ENCODE peak calls at places on chromosomes 5 and 9, in eight cellular contexts. One of them, this sample, is unnamed. For H3K4me1 and H3K9me3, the result is how much of the 10 kb centered on the place peaks cover.

GRCh38 chr5:140042551-140043507 is at the start of gene NRG2:
- DNase-seq in kidney: peak
- DNase-seq in Panc1: peak
- DNase-seq in small intestine: peak
- DNase-seq in neural progenitor cell: peak
- DNase-seq in heart left ventricle: peak
- DNase-seq in CD8-positive, alpha-beta memory T cell: peak
- DNase-seq in PC-9: peak
- DNase-seq in this sample: peak

GRCh38 chr5:122515709-122516431 is 203.8 kb downstream of the SNCAIP start:
- DNase-seq in kidney: no peak
- DNase-seq in Panc1: peak
- DNase-seq in small intestine: peak
- DNase-seq in neural progenitor cell: peak
- DNase-seq in heart left ventricle: peak
- DNase-seq in CD8-positive, alpha-beta memory T cell: no peak
- DNase-seq in PC-9: peak
- DNase-seq in this sample: peak

GRCh38 chr9:86639287-86639686 is 285.1 kb upstream of the TUT7 start:
- DNase-seq in kidney: no peak
- DNase-seq in Panc1: no peak
- DNase-seq in small intestine: no peak
- DNase-seq in neural progenitor cell: no peak
- DNase-seq in heart left ventricle: no peak
- DNase-seq in CD8-positive, alpha-beta memory T cell: no peak
- DNase-seq in PC-9: no peak
- DNase-seq in this sample: no peak

GRCh38 chr9:129142536-129142935 is 31.3 kb downstream of the PTPA start:
- DNase-seq in kidney: no peak
- DNase-seq in Panc1: no peak
- DNase-seq in small intestine: no peak
- DNase-seq in neural progenitor cell: no peak
- DNase-seq in heart left ventricle: no peak
- DNase-seq in CD8-positive, alpha-beta memory T cell: no peak
- DNase-seq in PC-9: no peak
- DNase-seq in this sample: no peak

GRCh38 chr9:18566125-18566524 is 92.2 kb downstream of the ADAMTSL1 start:
- DNase-seq in kidney: no peak
- DNase-seq in Panc1: peak
- DNase-seq in small intestine: no peak
- DNase-seq in neural progenitor cell: no peak
- DNase-seq in heart left ventricle: no peak
- DNase-seq in CD8-positive, alpha-beta memory T cell: no peak
- DNase-seq in PC-9: no peak
- DNase-seq in this sample: no peak

GRCh38 chr9:83538172-83538889 is at the start of gene FRMD3:
- DNase-seq in kidney: peak
- DNase-seq in Panc1: no peak
- DNase-seq in small intestine: peak
- DNase-seq in neural progenitor cell: peak
- DNase-seq in heart left ventricle: peak
- DNase-seq in CD8-positive, alpha-beta memory T cell: no peak
- DNase-seq in PC-9: peak
- DNase-seq in this sample: peak

GRCh38 chr5:139413963-139414362 is 10.1 kb upstream of the SPATA24 start:
- DNase-seq in kidney: no peak
- DNase-seq in Panc1: no peak
- DNase-seq in small intestine: peak
- DNase-seq in neural progenitor cell: no peak
- DNase-seq in heart left ventricle: no peak
- DNase-seq in CD8-positive, alpha-beta memory T cell: no peak
- DNase-seq in PC-9: no peak
- DNase-seq in this sample: no peak

GRCh38 chr9:72983512-72984021 is 30.7 kb upstream of the ALDH1A1 start:
- DNase-seq in kidney: no peak
- DNase-seq in Panc1: no peak
- DNase-seq in small intestine: peak
- DNase-seq in neural progenitor cell: no peak
- DNase-seq in heart left ventricle: no peak
- DNase-seq in CD8-positive, alpha-beta memory T cell: no peak
- DNase-seq in PC-9: no peak
- DNase-seq in this sample: no peak

GRCh38 chr5:108054349-108054748 is 327.5 kb downstream of the FBXL17 start:
- DNase-seq in kidney: no peak
- DNase-seq in Panc1: no peak
- DNase-seq in small intestine: no peak
- DNase-seq in neural progenitor cell: no peak
- DNase-seq in heart left ventricle: no peak
- DNase-seq in CD8-positive, alpha-beta memory T cell: no peak
- DNase-seq in PC-9: no peak
- DNase-seq in this sample: no peak

GRCh38 chr9:131585375-131585774 is 40.1 kb downstream of the PRRT1B start:
- DNase-seq in kidney: no peak
- DNase-seq in Panc1: no peak
- DNase-seq in small intestine: peak
- DNase-seq in neural progenitor cell: no peak
- DNase-seq in heart left ventricle: no peak
- DNase-seq in CD8-positive, alpha-beta memory T cell: peak
- DNase-seq in PC-9: no peak
- DNase-seq in this sample: no peak

GRCh38 chr9:120412425-120412951 is 167.5 kb downstream of the CDK5RAP2 start:
- DNase-seq in kidney: no peak
- DNase-seq in Panc1: no peak
- DNase-seq in small intestine: no peak
- DNase-seq in neural progenitor cell: peak
- DNase-seq in heart left ventricle: no peak
- DNase-seq in CD8-positive, alpha-beta memory T cell: no peak
- DNase-seq in PC-9: no peak
- DNase-seq in this sample: no peak

GRCh38 chr5:149325166-149325735 is 20.0 kb upstream of the GRPEL2 start:
- DNase-seq in kidney: no peak
- DNase-seq in Panc1: no peak
- DNase-seq in small intestine: no peak
- DNase-seq in neural progenitor cell: no peak
- DNase-seq in heart left ventricle: peak
- DNase-seq in CD8-positive, alpha-beta memory T cell: no peak
- DNase-seq in PC-9: no peak
- DNase-seq in this sample: no peak

GRCh38 chr5:137372386-137373160 is 126.6 kb downstream of the SPOCK1 start:
- DNase-seq in kidney: no peak
- DNase-seq in Panc1: no peak
- DNase-seq in small intestine: no peak
- DNase-seq in neural progenitor cell: no peak
- DNase-seq in heart left ventricle: no peak
- DNase-seq in CD8-positive, alpha-beta memory T cell: no peak
- DNase-seq in PC-9: no peak
- DNase-seq in this sample: no peak

GRCh38 chr9:137485343-137486140 is 26.4 kb upstream of the NSMF start:
- DNase-seq in kidney: peak
- DNase-seq in Panc1: no peak
- DNase-seq in small intestine: no peak
- DNase-seq in neural progenitor cell: no peak
- DNase-seq in heart left ventricle: no peak
- DNase-seq in CD8-positive, alpha-beta memory T cell: no peak
- DNase-seq in PC-9: no peak
- DNase-seq in this sample: no peak

GRCh38 chr9:135583686-135584011 is 22.1 kb downstream of the PAEP start:
- DNase-seq in kidney: no peak
- DNase-seq in Panc1: no peak
- DNase-seq in small intestine: no peak
- DNase-seq in neural progenitor cell: no peak
- DNase-seq in heart left ventricle: no peak
- DNase-seq in CD8-positive, alpha-beta memory T cell: no peak
- DNase-seq in PC-9: no peak
- DNase-seq in this sample: no peak

GRCh38 chr5:53038196-53038847 is 49.2 kb downstream of the ITGA2 start:
- DNase-seq in kidney: no peak
- DNase-seq in Panc1: no peak
- DNase-seq in small intestine: no peak
- DNase-seq in neural progenitor cell: no peak
- DNase-seq in heart left ventricle: peak
- DNase-seq in CD8-positive, alpha-beta memory T cell: no peak
- DNase-seq in PC-9: no peak
- DNase-seq in this sample: no peak

GRCh38 chr5:150624334-150625163 is 15.9 kb upstream of the SYNPO start:
- DNase-seq in kidney: no peak
- DNase-seq in Panc1: no peak
- DNase-seq in small intestine: no peak
- DNase-seq in neural progenitor cell: peak
- DNase-seq in heart left ventricle: peak
- DNase-seq in CD8-positive, alpha-beta memory T cell: no peak
- DNase-seq in PC-9: no peak
- DNase-seq in this sample: no peak

GRCh38 chr9:87422999-87423398 is 74.7 kb upstream of the DAPK1 start:
- DNase-seq in kidney: no peak
- DNase-seq in Panc1: no peak
- DNase-seq in small intestine: no peak
- DNase-seq in neural progenitor cell: no peak
- DNase-seq in heart left ventricle: no peak
- DNase-seq in CD8-positive, alpha-beta memory T cell: no peak
- DNase-seq in PC-9: no peak
- DNase-seq in this sample: no peak

GRCh38 chr5:130692766-130693165 is 472.3 kb downstream of the HINT1 start:
- DNase-seq in kidney: no peak
- DNase-seq in Panc1: no peak
- DNase-seq in small intestine: no peak
- DNase-seq in neural progenitor cell: no peak
- DNase-seq in heart left ventricle: no peak
- DNase-seq in CD8-positive, alpha-beta memory T cell: no peak
- DNase-seq in PC-9: no peak
- DNase-seq in this sample: no peak

GRCh38 chr5:139660105-139660915 is 12.2 kb downstream of the CXXC5 start:
- DNase-seq in kidney: peak
- DNase-seq in Panc1: no peak
- DNase-seq in small intestine: peak
- DNase-seq in neural progenitor cell: no peak
- DNase-seq in heart left ventricle: peak
- DNase-seq in CD8-positive, alpha-beta memory T cell: no peak
- DNase-seq in PC-9: peak
- DNase-seq in this sample: peak

GRCh38 chr9:135252980-135253304 is 165.5 kb downstream of the OLFM1 start:
- DNase-seq in kidney: peak
- DNase-seq in Panc1: no peak
- DNase-seq in small intestine: no peak
- DNase-seq in neural progenitor cell: peak
- DNase-seq in heart left ventricle: no peak
- DNase-seq in CD8-positive, alpha-beta memory T cell: no peak
- DNase-seq in PC-9: no peak
- DNase-seq in this sample: no peak

DNA sequence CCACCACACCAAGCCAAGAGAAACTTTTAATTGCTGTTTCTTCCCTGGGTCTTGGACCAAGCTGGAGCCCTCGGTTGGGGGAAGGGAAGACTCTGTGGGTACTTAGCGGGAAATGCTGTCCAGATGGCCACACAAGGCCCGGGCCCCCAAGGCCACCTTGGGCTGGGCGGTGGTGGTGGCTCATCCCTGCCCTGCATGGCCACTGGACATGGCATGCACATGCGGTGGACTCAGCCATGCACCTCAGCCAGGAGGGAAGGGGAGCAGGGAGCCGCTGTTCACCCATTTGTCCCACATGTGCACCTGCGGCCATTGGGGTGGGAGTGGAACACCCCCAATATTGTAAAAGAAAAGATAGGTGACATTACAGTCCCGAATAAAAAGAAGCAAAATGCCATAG is 72.4 kb downstream of the RGMB start:
- DNase-seq in kidney: peak
- DNase-seq in Panc1: no peak
- DNase-seq in small intestine: no peak
- DNase-seq in neural progenitor cell: no peak
- DNase-seq in heart left ventricle: no peak
- DNase-seq in CD8-positive, alpha-beta memory T cell: no peak
- DNase-seq in PC-9: no peak
- DNase-seq in this sample: no peak
- H3K4me1 ChIP-seq in kidney: under half
- H3K4me1 ChIP-seq in Panc1: under half
- H3K4me1 ChIP-seq in small intestine: under half
- H3K4me1 ChIP-seq in neural progenitor cell: under half
- H3K4me1 ChIP-seq in heart left ventricle: under half
- H3K4me1 ChIP-seq in CD8-positive, alpha-beta memory T cell: under half
- H3K4me1 ChIP-seq in PC-9: under half
- H3K4me1 ChIP-seq in this sample: under half

GRCh38 chr5:171317225-171317624 is 8.2 kb downstream of the TLX3 start:
- DNase-seq in kidney: no peak
- DNase-seq in Panc1: no peak
- DNase-seq in small intestine: no peak
- DNase-seq in neural progenitor cell: peak
- DNase-seq in heart left ventricle: no peak
- DNase-seq in CD8-positive, alpha-beta memory T cell: no peak
- DNase-seq in PC-9: no peak
- DNase-seq in this sample: no peak
- H3K9me3 ChIP-seq in kidney: under half
- H3K9me3 ChIP-seq in Panc1: under half
- H3K9me3 ChIP-seq in small intestine: under half
- H3K9me3 ChIP-seq in neural progenitor cell: under half
- H3K9me3 ChIP-seq in heart left ventricle: under half
- H3K9me3 ChIP-seq in CD8-positive, alpha-beta memory T cell: under half
- H3K9me3 ChIP-seq in PC-9: under half
- H3K9me3 ChIP-seq in this sample: under half

GRCh38 chr5:68333649-68334549 is 118.3 kb downstream of the PIK3R1 start:
- DNase-seq in kidney: no peak
- DNase-seq in Panc1: peak
- DNase-seq in small intestine: no peak
- DNase-seq in neural progenitor cell: no peak
- DNase-seq in heart left ventricle: no peak
- DNase-seq in CD8-positive, alpha-beta memory T cell: no peak
- DNase-seq in PC-9: peak
- DNase-seq in this sample: no peak

GRCh38 chr5:68330564-68330963 is 115.0 kb downstream of the PIK3R1 start:
- DNase-seq in kidney: no peak
- DNase-seq in Panc1: no peak
- DNase-seq in small intestine: no peak
- DNase-seq in neural progenitor cell: no peak
- DNase-seq in heart left ventricle: no peak
- DNase-seq in CD8-positive, alpha-beta memory T cell: no peak
- DNase-seq in PC-9: no peak
- DNase-seq in this sample: peak

GRCh38 chr5:68334550-68334880 is 119.0 kb downstream of the PIK3R1 start:
- DNase-seq in kidney: no peak
- DNase-seq in Panc1: no peak
- DNase-seq in small intestine: no peak
- DNase-seq in neural progenitor cell: no peak
- DNase-seq in heart left ventricle: no peak
- DNase-seq in CD8-positive, alpha-beta memory T cell: no peak
- DNase-seq in PC-9: no peak
- DNase-seq in this sample: no peak

GRCh38 chr5:68331202-68332108 is 115.9 kb downstream of the PIK3R1 start:
- DNase-seq in kidney: no peak
- DNase-seq in Panc1: no peak
- DNase-seq in small intestine: peak
- DNase-seq in neural progenitor cell: no peak
- DNase-seq in heart left ventricle: no peak
- DNase-seq in CD8-positive, alpha-beta memory T cell: no peak
- DNase-seq in PC-9: no peak
- DNase-seq in this sample: no peak

GRCh38 chr5:68332546-68332945 is 117.0 kb downstream of the PIK3R1 start:
- DNase-seq in kidney: no peak
- DNase-seq in Panc1: no peak
- DNase-seq in small intestine: no peak
- DNase-seq in neural progenitor cell: no peak
- DNase-seq in heart left ventricle: no peak
- DNase-seq in CD8-positive, alpha-beta memory T cell: no peak
- DNase-seq in PC-9: no peak
- DNase-seq in this sample: no peak
- H3K4me1 ChIP-seq in kidney: under half
- H3K4me1 ChIP-seq in Panc1: under half
- H3K4me1 ChIP-seq in small intestine: under half
- H3K4me1 ChIP-seq in neural progenitor cell: under half
- H3K4me1 ChIP-seq in heart left ventricle: under half
- H3K4me1 ChIP-seq in CD8-positive, alpha-beta memory T cell: under half
- H3K4me1 ChIP-seq in PC-9: under half
- H3K4me1 ChIP-seq in this sample: under half

GRCh38 chr5:22901885-22902284 is 48.7 kb upstream of the CDH12 start:
- DNase-seq in kidney: peak
- DNase-seq in Panc1: no peak
- DNase-seq in small intestine: no peak
- DNase-seq in neural progenitor cell: no peak
- DNase-seq in heart left ventricle: no peak
- DNase-seq in CD8-positive, alpha-beta memory T cell: no peak
- DNase-seq in PC-9: no peak
- DNase-seq in this sample: no peak
- H3K9me3 ChIP-seq in kidney: under half
- H3K9me3 ChIP-seq in Panc1: under half
- H3K9me3 ChIP-seq in small intestine: under half
- H3K9me3 ChIP-seq in neural progenitor cell: under half
- H3K9me3 ChIP-seq in heart left ventricle: under half
- H3K9me3 ChIP-seq in CD8-positive, alpha-beta memory T cell: under half
- H3K9me3 ChIP-seq in PC-9: under half
- H3K9me3 ChIP-seq in this sample: under half

This sample was measured in uterus.